ENCODE peak calls at places on chromosomes 16 and 17, in six cellular contexts. One of them, this sample, is unnamed.

GRCh38 chr17:72850410-72850809 is 242.1 kb downstream of the SLC39A11 start:
- DNase-seq in GOT3: no peak
- DNase-seq in HCT116: no peak
- DNase-seq in HEK293T: no peak
- DNase-seq in HS-5: peak; percentile 37
- DNase-seq in GM03348: peak; percentile 47
- DNase-seq in this sample: no peak

GRCh38 chr16:56450275-56450889 is 750 bp downstream of the NUDT21 start:
- DNase-seq in GM03348: peak; percentile 35
- DNase-seq in HEK293T: peak; percentile 33
- DNase-seq in HCT116: no peak
- DNase-seq in HS-5: peak; percentile 16
- DNase-seq in GOT3: no peak
- DNase-seq in this sample: no peak

GRCh38 chr16:85353839-85354622 is 241.8 kb upstream of the CIBAR2 start:
- DNase-seq in HS-5: no peak
- DNase-seq in GOT3: no peak
- DNase-seq in GM03348: no peak
- DNase-seq in HEK293T: no peak
- DNase-seq in HCT116: no peak
- DNase-seq in this sample: no peak

GRCh38 chr16:75262104-75262799 is 10.8 kb upstream of the BCAR1 start:
- DNase-seq in HCT116: no peak
- DNase-seq in HS-5: no peak
- DNase-seq in GOT3: no peak
- DNase-seq in GM03348: no peak
- DNase-seq in HEK293T: no peak
- DNase-seq in this sample: no peak

GRCh38 chr17:37261286-37261685 is 114.5 kb upstream of the C17orf78 start:
- DNase-seq in HS-5: no peak
- DNase-seq in HCT116: no peak
- DNase-seq in GM03348: peak; percentile 27
- DNase-seq in GOT3: no peak
- DNase-seq in HEK293T: no peak
- DNase-seq in this sample: no peak

GRCh38 chr17:16286009-16286946 is 67.0 kb downstream of the CENPV start:
- DNase-seq in HCT116: peak; percentile 95
- DNase-seq in HEK293T: peak; percentile 53
- DNase-seq in GOT3: peak; percentile 82
- DNase-seq in GM03348: peak; percentile 89
- DNase-seq in HS-5: peak; percentile 98
- DNase-seq in this sample: peak; percentile 91

GRCh38 chr16:787978-788398 is at the start of gene RPUSD1:
- DNase-seq in HS-5: no peak
- DNase-seq in HEK293T: no peak
- DNase-seq in GM03348: no peak
- DNase-seq in HCT116: no peak
- DNase-seq in GOT3: no peak
- DNase-seq in this sample: no peak

GRCh38 chr16:51146256-51146924 is 4.7 kb downstream of the SALL1 start:
- DNase-seq in GOT3: no peak
- DNase-seq in HS-5: no peak
- DNase-seq in HEK293T: no peak
- DNase-seq in HCT116: no peak
- DNase-seq in GM03348: peak; percentile 51
- DNase-seq in this sample: no peak

GRCh38 chr16:27221576-27222498 is 18.5 kb downstream of the KDM8 start:
- DNase-seq in GOT3: no peak
- DNase-seq in GM03348: peak; percentile 80
- DNase-seq in HCT116: no peak
- DNase-seq in HEK293T: no peak
- DNase-seq in HS-5: no peak
- DNase-seq in this sample: no peak

GRCh38 chr16:57479422-57480126 is 6.7 kb downstream of the DOK4 start:
- DNase-seq in HCT116: no peak
- DNase-seq in GM03348: peak; percentile 83
- DNase-seq in HS-5: peak; percentile 20
- DNase-seq in GOT3: no peak
- DNase-seq in HEK293T: peak; percentile 53
- DNase-seq in this sample: peak; percentile 36

GRCh38 chr16:57352636-57353047 is 5.9 kb upstream of the CCL22 start:
- DNase-seq in HEK293T: no peak
- DNase-seq in GOT3: no peak
- DNase-seq in GM03348: no peak
- DNase-seq in HCT116: no peak
- DNase-seq in HS-5: no peak
- DNase-seq in this sample: no peak

GRCh38 chr17:60395508-60396065 is 3.7 kb upstream of the USP32 start:
- DNase-seq in HEK293T: no peak
- DNase-seq in HCT116: no peak
- DNase-seq in GM03348: no peak
- DNase-seq in HS-5: no peak
- DNase-seq in GOT3: no peak
- DNase-seq in this sample: no peak

GRCh38 chr17:83083368-83084201 is 4.2 kb downstream of the METRNL start:
- DNase-seq in HCT116: no peak
- DNase-seq in GOT3: peak; percentile 48
- DNase-seq in HS-5: peak; percentile 98
- DNase-seq in HEK293T: no peak
- DNase-seq in GM03348: peak; percentile 96
- DNase-seq in this sample: peak; percentile 67

GRCh38 chr16:50655558-50656055 is 25.5 kb downstream of the SNX20 start:
- DNase-seq in HCT116: no peak
- DNase-seq in GOT3: no peak
- DNase-seq in HS-5: no peak
- DNase-seq in HEK293T: no peak
- DNase-seq in GM03348: no peak
- DNase-seq in this sample: no peak

GRCh38 chr17:37485938-37486570 is 3.6 kb upstream of the DUSP14 start:
- DNase-seq in HS-5: no peak
- DNase-seq in HCT116: no peak
- DNase-seq in GOT3: no peak
- DNase-seq in HEK293T: no peak
- DNase-seq in GM03348: no peak
- DNase-seq in this sample: no peak

GRCh38 chr17:76575570-76575969 is 10.1 kb downstream of the ST6GALNAC2 start:
- DNase-seq in HEK293T: no peak
- DNase-seq in GOT3: no peak
- DNase-seq in GM03348: no peak
- DNase-seq in HS-5: no peak
- DNase-seq in HCT116: no peak
- DNase-seq in this sample: no peak

GRCh38 chr16:3023669-3024478 is at the start of the genes HCFC1R1 and THOC6:
- DNase-seq in GOT3: peak; percentile 86
- DNase-seq in HS-5: peak; percentile 89
- DNase-seq in GM03348: peak; percentile 92
- DNase-seq in HCT116: peak; percentile 98
- DNase-seq in HEK293T: peak; percentile 85
- DNase-seq in this sample: peak; percentile 97

GRCh38 chr17:50331085-50331791 is 14.7 kb upstream of the XYLT2 start:
- DNase-seq in HS-5: peak; percentile 80
- DNase-seq in HEK293T: no peak
- DNase-seq in GM03348: peak; percentile 73
- DNase-seq in HCT116: no peak
- DNase-seq in GOT3: peak; percentile 14
- DNase-seq in this sample: no peak

GRCh38 chr16:65229191-65229662 is 107.4 kb upstream of the CDH11 start:
- DNase-seq in HCT116: no peak
- DNase-seq in GOT3: no peak
- DNase-seq in HEK293T: no peak
- DNase-seq in HS-5: peak; percentile 2
- DNase-seq in GM03348: peak; percentile 35
- DNase-seq in this sample: no peak

GRCh38 chr17:62653002-62653830 is 25.7 kb downstream of the MRC2 start:
- DNase-seq in HCT116: no peak
- DNase-seq in GOT3: peak; percentile 15
- DNase-seq in HS-5: no peak
- DNase-seq in HEK293T: peak; percentile 70
- DNase-seq in GM03348: peak; percentile 83
- DNase-seq in this sample: no peak

GRCh38 chr17:6374761-6375312 is 60.1 kb downstream of the AIPL1 start:
- DNase-seq in HEK293T: no peak
- DNase-seq in HCT116: peak; percentile 57
- DNase-seq in GM03348: no peak
- DNase-seq in HS-5: no peak
- DNase-seq in GOT3: peak; percentile 15
- DNase-seq in this sample: no peak

GRCh38 chr17:21013983-21014382 is 28.8 kb downstream of the USP22 start:
- DNase-seq in HEK293T: no peak
- DNase-seq in HS-5: no peak
- DNase-seq in GM03348: no peak
- DNase-seq in GOT3: no peak
- DNase-seq in HCT116: no peak
- DNase-seq in this sample: no peak

GRCh38 chr16:46833465-46833810 is 2.5 kb upstream of the C16orf87 start:
- DNase-seq in GOT3: no peak
- DNase-seq in HCT116: no peak
- DNase-seq in HEK293T: no peak
- DNase-seq in GM03348: no peak
- DNase-seq in HS-5: no peak
- DNase-seq in this sample: no peak

GRCh38 chr17:50127661-50128361 is 2.1 kb downstream of the SAMD14 start:
- DNase-seq in HEK293T: no peak
- DNase-seq in GM03348: no peak
- DNase-seq in GOT3: no peak
- DNase-seq in HS-5: no peak
- DNase-seq in HCT116: no peak
- DNase-seq in this sample: no peak

GRCh38 chr17:77451894-77452852 is 311.4 kb downstream of the SEC14L1 start:
- DNase-seq in HCT116: no peak
- DNase-seq in HEK293T: no peak
- DNase-seq in GOT3: peak; percentile 29
- DNase-seq in HS-5: no peak
- DNase-seq in GM03348: peak; percentile 89
- DNase-seq in this sample: no peak

GRCh38 chr16:57304169-57305061 is 19.9 kb upstream of the PLLP start:
- DNase-seq in HEK293T: no peak
- DNase-seq in HCT116: no peak
- DNase-seq in GM03348: peak; percentile 21
- DNase-seq in GOT3: no peak
- DNase-seq in HS-5: no peak
- DNase-seq in this sample: no peak

GRCh38 chr17:17034028-17034427 is 8.2 kb upstream of the MPRIP start:
- DNase-seq in HS-5: no peak
- DNase-seq in GM03348: no peak
- DNase-seq in GOT3: no peak
- DNase-seq in HCT116: no peak
- DNase-seq in HEK293T: no peak
- DNase-seq in this sample: no peak

GRCh38 chr16:85683363-85683762 is 5.4 kb downstream of the GINS2 start:
- DNase-seq in HCT116: no peak
- DNase-seq in GM03348: no peak
- DNase-seq in GOT3: no peak
- DNase-seq in HEK293T: no peak
- DNase-seq in HS-5: no peak
- DNase-seq in this sample: no peak

GRCh38 chr16:64615647-64616280 is 506.1 kb downstream of the CDH11 start:
- DNase-seq in HS-5: no peak
- DNase-seq in GOT3: no peak
- DNase-seq in HEK293T: no peak
- DNase-seq in HCT116: no peak
- DNase-seq in GM03348: peak; percentile 11
- DNase-seq in this sample: peak; percentile 17

GRCh38 chr16:27154573-27155521 is 48.5 kb upstream of the KDM8 start:
- DNase-seq in HCT116: peak; percentile 56
- DNase-seq in HS-5: no peak
- DNase-seq in HEK293T: peak; percentile 77
- DNase-seq in GM03348: peak; percentile 85
- DNase-seq in GOT3: no peak
- DNase-seq in this sample: no peak

GRCh38 chr16:75309156-75309555 is 57.7 kb upstream of the BCAR1 start:
- DNase-seq in GOT3: no peak
- DNase-seq in HCT116: no peak
- DNase-seq in GM03348: no peak
- DNase-seq in HS-5: no peak
- DNase-seq in HEK293T: no peak
- DNase-seq in this sample: no peak